ENCODE peak calls at places on chromosomes 16 and 17, in seven cellular contexts. One of them, this sample, is unnamed.

GRCh38 chr17:61463068-61463980 is 11.1 kb downstream of the TBX4 start:
- DNase-seq in stimulated activated CD4-positive, alpha-beta T cell treated with anti-CD3 and anti-CD28 coated beads, Interleukin-2, amount 100 ng/mL, for 48 hours: no peak
- DNase-seq in BJ: no peak
- DNase-seq in AG10803: no peak
- DNase-seq in ureter: no peak
- DNase-seq in effector CD4-positive, alpha-beta T cell: no peak
- DNase-seq in WTC11: peak
- DNase-seq in this sample: no peak

GRCh38 chr17:82870091-82870491 is 30.3 kb upstream of the ZNF750 start:
- DNase-seq in effector CD4-positive, alpha-beta T cell: no peak
- DNase-seq in ureter: no peak
- DNase-seq in BJ: no peak
- DNase-seq in stimulated activated CD4-positive, alpha-beta T cell treated with anti-CD3 and anti-CD28 coated beads, Interleukin-2, amount 100 ng/mL, for 48 hours: no peak
- DNase-seq in AG10803: no peak
- DNase-seq in WTC11: no peak
- DNase-seq in this sample: no peak

GRCh38 chr16:65002265-65002664 is 119.6 kb downstream of the CDH11 start:
- DNase-seq in effector CD4-positive, alpha-beta T cell: no peak
- DNase-seq in AG10803: peak
- DNase-seq in BJ: no peak
- DNase-seq in WTC11: no peak
- DNase-seq in ureter: no peak
- DNase-seq in stimulated activated CD4-positive, alpha-beta T cell treated with anti-CD3 and anti-CD28 coated beads, Interleukin-2, amount 100 ng/mL, for 48 hours: no peak
- DNase-seq in this sample: peak

GRCh38 chr16:85622683-85623082 is 9.6 kb downstream of the GSE1 start:
- DNase-seq in stimulated activated CD4-positive, alpha-beta T cell treated with anti-CD3 and anti-CD28 coated beads, Interleukin-2, amount 100 ng/mL, for 48 hours: no peak
- DNase-seq in BJ: no peak
- DNase-seq in AG10803: no peak
- DNase-seq in WTC11: no peak
- DNase-seq in ureter: no peak
- DNase-seq in effector CD4-positive, alpha-beta T cell: no peak
- DNase-seq in this sample: no peak

GRCh38 chr17:69059458-69060205 is 1.1 kb downstream of the ABCA9 start:
- DNase-seq in stimulated activated CD4-positive, alpha-beta T cell treated with anti-CD3 and anti-CD28 coated beads, Interleukin-2, amount 100 ng/mL, for 48 hours: no peak
- DNase-seq in effector CD4-positive, alpha-beta T cell: no peak
- DNase-seq in BJ: no peak
- DNase-seq in ureter: no peak
- DNase-seq in WTC11: no peak
- DNase-seq in AG10803: peak
- DNase-seq in this sample: no peak

GRCh38 chr16:81553080-81553813 is 108.6 kb downstream of the CMIP start:
- DNase-seq in WTC11: no peak
- DNase-seq in effector CD4-positive, alpha-beta T cell: no peak
- DNase-seq in BJ: no peak
- DNase-seq in stimulated activated CD4-positive, alpha-beta T cell treated with anti-CD3 and anti-CD28 coated beads, Interleukin-2, amount 100 ng/mL, for 48 hours: no peak
- DNase-seq in ureter: no peak
- DNase-seq in AG10803: peak
- DNase-seq in this sample: no peak

GRCh38 chr17:81043725-81044427 is 8.9 kb downstream of the BAIAP2 start:
- DNase-seq in stimulated activated CD4-positive, alpha-beta T cell treated with anti-CD3 and anti-CD28 coated beads, Interleukin-2, amount 100 ng/mL, for 48 hours: no peak
- DNase-seq in AG10803: peak
- DNase-seq in effector CD4-positive, alpha-beta T cell: no peak
- DNase-seq in WTC11: peak
- DNase-seq in BJ: no peak
- DNase-seq in ureter: no peak
- DNase-seq in this sample: peak

GRCh38 chr16:17277981-17278381 is 192.8 kb downstream of the XYLT1 start:
- DNase-seq in effector CD4-positive, alpha-beta T cell: no peak
- DNase-seq in BJ: no peak
- DNase-seq in stimulated activated CD4-positive, alpha-beta T cell treated with anti-CD3 and anti-CD28 coated beads, Interleukin-2, amount 100 ng/mL, for 48 hours: no peak
- DNase-seq in ureter: peak
- DNase-seq in AG10803: no peak
- DNase-seq in WTC11: peak
- DNase-seq in this sample: no peak

GRCh38 chr17:8244768-8245167 is 3.1 kb downstream of the CTC1 start:
- DNase-seq in effector CD4-positive, alpha-beta T cell: no peak
- DNase-seq in stimulated activated CD4-positive, alpha-beta T cell treated with anti-CD3 and anti-CD28 coated beads, Interleukin-2, amount 100 ng/mL, for 48 hours: no peak
- DNase-seq in WTC11: no peak
- DNase-seq in AG10803: no peak
- DNase-seq in ureter: no peak
- DNase-seq in BJ: no peak
- DNase-seq in this sample: no peak

GRCh38 chr17:27559996-27560481 is 70.9 kb upstream of the LGALS9 start:
- DNase-seq in BJ: no peak
- DNase-seq in WTC11: no peak
- DNase-seq in effector CD4-positive, alpha-beta T cell: no peak
- DNase-seq in stimulated activated CD4-positive, alpha-beta T cell treated with anti-CD3 and anti-CD28 coated beads, Interleukin-2, amount 100 ng/mL, for 48 hours: no peak
- DNase-seq in ureter: peak
- DNase-seq in AG10803: peak
- DNase-seq in this sample: peak

GRCh38 chr16:10589106-10589505 is 8.7 kb upstream of the EMP2 start:
- DNase-seq in AG10803: no peak
- DNase-seq in stimulated activated CD4-positive, alpha-beta T cell treated with anti-CD3 and anti-CD28 coated beads, Interleukin-2, amount 100 ng/mL, for 48 hours: no peak
- DNase-seq in effector CD4-positive, alpha-beta T cell: no peak
- DNase-seq in BJ: no peak
- DNase-seq in ureter: no peak
- DNase-seq in WTC11: no peak
- DNase-seq in this sample: no peak

GRCh38 chr17:65592131-65592965 is 30.9 kb upstream of the AXIN2 start:
- DNase-seq in ureter: no peak
- DNase-seq in BJ: no peak
- DNase-seq in effector CD4-positive, alpha-beta T cell: no peak
- DNase-seq in AG10803: no peak
- DNase-seq in stimulated activated CD4-positive, alpha-beta T cell treated with anti-CD3 and anti-CD28 coated beads, Interleukin-2, amount 100 ng/mL, for 48 hours: no peak
- DNase-seq in WTC11: no peak
- DNase-seq in this sample: no peak

GRCh38 chr17:75340636-75341035 is 51.4 kb upstream of the SLC25A19 start:
- DNase-seq in BJ: no peak
- DNase-seq in WTC11: no peak
- DNase-seq in effector CD4-positive, alpha-beta T cell: no peak
- DNase-seq in AG10803: peak
- DNase-seq in stimulated activated CD4-positive, alpha-beta T cell treated with anti-CD3 and anti-CD28 coated beads, Interleukin-2, amount 100 ng/mL, for 48 hours: no peak
- DNase-seq in ureter: no peak
- DNase-seq in this sample: no peak

GRCh38 chr16:65663774-65664173 is 541.9 kb upstream of the CDH11 start:
- DNase-seq in stimulated activated CD4-positive, alpha-beta T cell treated with anti-CD3 and anti-CD28 coated beads, Interleukin-2, amount 100 ng/mL, for 48 hours: no peak
- DNase-seq in ureter: no peak
- DNase-seq in WTC11: no peak
- DNase-seq in BJ: no peak
- DNase-seq in AG10803: peak
- DNase-seq in effector CD4-positive, alpha-beta T cell: no peak
- DNase-seq in this sample: peak

GRCh38 chr16:29806641-29807425 is 504 bp downstream of the MAZ start:
- DNase-seq in ureter: peak
- DNase-seq in AG10803: no peak
- DNase-seq in BJ: no peak
- DNase-seq in WTC11: peak
- DNase-seq in stimulated activated CD4-positive, alpha-beta T cell treated with anti-CD3 and anti-CD28 coated beads, Interleukin-2, amount 100 ng/mL, for 48 hours: peak
- DNase-seq in effector CD4-positive, alpha-beta T cell: no peak
- DNase-seq in this sample: peak

GRCh38 chr16:88599092-88599733 is 29.0 kb downstream of the ZC3H18 start:
- DNase-seq in WTC11: no peak
- DNase-seq in AG10803: no peak
- DNase-seq in ureter: peak
- DNase-seq in BJ: no peak
- DNase-seq in stimulated activated CD4-positive, alpha-beta T cell treated with anti-CD3 and anti-CD28 coated beads, Interleukin-2, amount 100 ng/mL, for 48 hours: no peak
- DNase-seq in effector CD4-positive, alpha-beta T cell: no peak
- DNase-seq in this sample: no peak

GRCh38 chr16:25060920-25061319 is 45.8 kb upstream of the ARHGAP17 start:
- DNase-seq in stimulated activated CD4-positive, alpha-beta T cell treated with anti-CD3 and anti-CD28 coated beads, Interleukin-2, amount 100 ng/mL, for 48 hours: no peak
- DNase-seq in BJ: no peak
- DNase-seq in effector CD4-positive, alpha-beta T cell: no peak
- DNase-seq in WTC11: no peak
- DNase-seq in ureter: no peak
- DNase-seq in AG10803: no peak
- DNase-seq in this sample: no peak

GRCh38 chr17:1491406-1492248 is 859 bp downstream of the MYO1C start:
- DNase-seq in WTC11: peak
- DNase-seq in effector CD4-positive, alpha-beta T cell: no peak
- DNase-seq in stimulated activated CD4-positive, alpha-beta T cell treated with anti-CD3 and anti-CD28 coated beads, Interleukin-2, amount 100 ng/mL, for 48 hours: no peak
- DNase-seq in AG10803: peak
- DNase-seq in BJ: no peak
- DNase-seq in ureter: no peak
- DNase-seq in this sample: peak

GRCh38 chr17:956905-957304 is 22.7 kb downstream of the NXN start:
- DNase-seq in stimulated activated CD4-positive, alpha-beta T cell treated with anti-CD3 and anti-CD28 coated beads, Interleukin-2, amount 100 ng/mL, for 48 hours: no peak
- DNase-seq in WTC11: no peak
- DNase-seq in AG10803: no peak
- DNase-seq in effector CD4-positive, alpha-beta T cell: no peak
- DNase-seq in ureter: no peak
- DNase-seq in BJ: no peak
- DNase-seq in this sample: peak

GRCh38 chr17:42163113-42163512 is 8.3 kb upstream of the RAB5C start:
- DNase-seq in stimulated activated CD4-positive, alpha-beta T cell treated with anti-CD3 and anti-CD28 coated beads, Interleukin-2, amount 100 ng/mL, for 48 hours: peak
- DNase-seq in ureter: no peak
- DNase-seq in WTC11: peak
- DNase-seq in BJ: no peak
- DNase-seq in effector CD4-positive, alpha-beta T cell: no peak
- DNase-seq in AG10803: no peak
- DNase-seq in this sample: peak

GRCh38 chr16:57753448-57754353 is 18.1 kb downstream of the KATNB1 start:
- DNase-seq in AG10803: no peak
- DNase-seq in effector CD4-positive, alpha-beta T cell: no peak
- DNase-seq in BJ: no peak
- DNase-seq in stimulated activated CD4-positive, alpha-beta T cell treated with anti-CD3 and anti-CD28 coated beads, Interleukin-2, amount 100 ng/mL, for 48 hours: no peak
- DNase-seq in ureter: no peak
- DNase-seq in WTC11: no peak
- DNase-seq in this sample: no peak

GRCh38 chr16:9042943-9043680 is 48.3 kb upstream of the HAPSTR1 start:
- DNase-seq in effector CD4-positive, alpha-beta T cell: no peak
- DNase-seq in AG10803: peak
- DNase-seq in WTC11: no peak
- DNase-seq in BJ: peak
- DNase-seq in stimulated activated CD4-positive, alpha-beta T cell treated with anti-CD3 and anti-CD28 coated beads, Interleukin-2, amount 100 ng/mL, for 48 hours: no peak
- DNase-seq in ureter: no peak
- DNase-seq in this sample: no peak

GRCh38 chr17:56047321-56047720 is 106.0 kb upstream of the ANKFN1 start:
- DNase-seq in stimulated activated CD4-positive, alpha-beta T cell treated with anti-CD3 and anti-CD28 coated beads, Interleukin-2, amount 100 ng/mL, for 48 hours: no peak
- DNase-seq in WTC11: no peak
- DNase-seq in ureter: no peak
- DNase-seq in AG10803: no peak
- DNase-seq in BJ: no peak
- DNase-seq in effector CD4-positive, alpha-beta T cell: no peak
- DNase-seq in this sample: no peak

This sample was measured in MCF 10A.